ENCODE peak calls at places on chromosomes 2 and 18, in eight cellular contexts. B, I, C, A, V, H, K and S are unnamed samples.

GRCh38 chr2:34126279-34126678 is 527.2 kb upstream of the FAM98A start:
- DNase-seq in B (no peak), I (no peak), C (no peak), A (no peak), V (no peak), H (no peak), K (no peak), S (no peak)

GRCh38 chr2:113850687-113851086 is 39.2 kb upstream of the ACTR3 start:
- DNase-seq in B (no peak), I (no peak), C (no peak), A (no peak), V (no peak), H (no peak), K (no peak), S (no peak)

GRCh38 chr2:225399509-225399908 is at the start of gene NYAP2:
- DNase-seq in B (no peak), I (no peak), C (no peak), A (no peak), V (no peak), H (no peak), K (no peak), S (no peak)

GRCh38 chr2:99707592-99707991 is 217.8 kb upstream of the REV1 start:
- DNase-seq in B (no peak), I (no peak), C (peak), A (no peak), V (no peak), H (no peak), K (no peak), S (no peak)

GRCh38 chr2:176092270-176093144 is at the start of gene HOXD13:
- DNase-seq in B (no peak), I (no peak), C (no peak), A (no peak), V (no peak), H (no peak), K (peak), S (peak)

GRCh38 chr2:137947714-137948336 is 16.4 kb upstream of the HNMT start:
- DNase-seq in B (peak), I (peak), C (peak), A (no peak), V (peak), H (peak), K (no peak), S (peak)

GRCh38 chr18:41992066-41992465 is 37.0 kb downstream of the PIK3C3 start:
- DNase-seq in B (no peak), I (no peak), C (no peak), A (peak), V (no peak), H (no peak), K (no peak), S (no peak)

GRCh38 chr18:37259711-37260110 is 305.9 kb downstream of the CELF4 start:
- DNase-seq in B (no peak), I (no peak), C (no peak), A (no peak), V (no peak), H (no peak), K (no peak), S (no peak)

GRCh38 chr2:163123526-163123925 is 285.0 kb upstream of the KCNH7 start:
- DNase-seq in B (no peak), I (no peak), C (no peak), A (no peak), V (no peak), H (no peak), K (no peak), S (no peak)

GRCh38 chr2:201122276-201122675 is 6.3 kb downstream of the CFLAR start:
- DNase-seq in B (no peak), I (no peak), C (no peak), A (no peak), V (no peak), H (no peak), K (no peak), S (no peak)

GRCh38 chr2:150296795-150297546 is 190.5 kb downstream of the RND3 start:
- DNase-seq in B (no peak), I (no peak), C (peak), A (no peak), V (no peak), H (no peak), K (no peak), S (no peak)

GRCh38 chr2:100819365-100820345 is at the start of gene NPAS2:
- DNase-seq in B (no peak), I (peak), C (peak), A (no peak), V (peak), H (peak), K (peak), S (peak)

GRCh38 chr2:196101325-196101981 is 32.8 kb upstream of the DNAH7 start:
- DNase-seq in B (no peak), I (no peak), C (peak), A (peak), V (no peak), H (no peak), K (no peak), S (no peak)

GRCh38 chr2:225637199-225637598 is 237.7 kb downstream of the NYAP2 start:
- DNase-seq in B (no peak), I (no peak), C (no peak), A (no peak), V (no peak), H (no peak), K (no peak), S (no peak)

GRCh38 chr2:63692002-63692606 is 103.3 kb downstream of the MDH1 start:
- DNase-seq in B (no peak), I (peak), C (peak), A (no peak), V (no peak), H (no peak), K (no peak), S (no peak)

GRCh38 chr2:64474200-64474630 is 20.3 kb downstream of the LGALSL start:
- DNase-seq in B (no peak), I (no peak), C (no peak), A (peak), V (no peak), H (no peak), K (no peak), S (no peak)

GRCh38 chr2:219002395-219003266 is 9.4 kb upstream of the CRYBA2 start:
- DNase-seq in B (peak), I (no peak), C (no peak), A (no peak), V (peak), H (no peak), K (peak), S (no peak)

GRCh38 chr18:55317832-55318231 is 270.2 kb downstream of the TCF4 start:
- DNase-seq in B (no peak), I (no peak), C (no peak), A (no peak), V (no peak), H (no peak), K (no peak), S (no peak)

GRCh38 chr2:144370937-144371584 is 148.9 kb downstream of the ZEB2 start:
- DNase-seq in B (no peak), I (no peak), C (peak), A (no peak), V (no peak), H (no peak), K (no peak), S (no peak)

GRCh38 chr18:6370886-6371635 is 43.6 kb downstream of the L3MBTL4 start:
- DNase-seq in B (no peak), I (no peak), C (no peak), A (no peak), V (peak), H (no peak), K (peak), S (no peak)

GRCh38 chr18:6807504-6808257 is 78.2 kb downstream of the ARHGAP28 start:
- DNase-seq in B (no peak), I (no peak), C (no peak), A (no peak), V (no peak), H (no peak), K (no peak), S (no peak)

GRCh38 chr2:202932425-202933138 is 20.5 kb downstream of the CARF start:
- DNase-seq in B (no peak), I (no peak), C (peak), A (no peak), V (no peak), H (no peak), K (no peak), S (no peak)

GRCh38 chr2:88933980-88934379 is 242.5 kb downstream of the RPIA start:
- DNase-seq in B (no peak), I (no peak), C (no peak), A (no peak), V (no peak), H (no peak), K (no peak), S (no peak)

GRCh38 chr2:42239811-42240210 is 70.7 kb downstream of the EML4 start:
- DNase-seq in B (no peak), I (no peak), C (no peak), A (no peak), V (no peak), H (no peak), K (no peak), S (no peak)

GRCh38 chr2:102253753-102254150 is 57.6 kb upstream of the IL1RL1 start:
- DNase-seq in B (no peak), I (no peak), C (peak), A (no peak), V (no peak), H (no peak), K (no peak), S (no peak)

GRCh38 chr2:63553049-63553448 is 35.2 kb downstream of the WDPCP start:
- DNase-seq in B (no peak), I (no peak), C (no peak), A (no peak), V (no peak), H (no peak), K (no peak), S (no peak)

GRCh38 chr2:43486604-43487003 is 109.2 kb downstream of the THADA start:
- DNase-seq in B (no peak), I (peak), C (no peak), A (no peak), V (no peak), H (no peak), K (no peak), S (peak)

GRCh38 chr2:9440058-9440727 is 16.7 kb downstream of the CPSF3 start:
- DNase-seq in B (no peak), I (no peak), C (peak), A (no peak), V (no peak), H (no peak), K (no peak), S (no peak)

GRCh38 chr18:45554070-45554767 is 61.1 kb upstream of the SLC14A2 start:
- DNase-seq in B (no peak), I (no peak), C (no peak), A (no peak), V (peak), H (peak), K (no peak), S (no peak)

GRCh38 chr2:74471332-74472065 is 981 bp downstream of the MRPL53 start:
- DNase-seq in B (no peak), I (no peak), C (no peak), A (no peak), V (no peak), H (no peak), K (no peak), S (peak)

GRCh38 chr2:96962567-96963203 is 23.7 kb downstream of the FAM178B start:
- DNase-seq in B (peak), I (no peak), C (no peak), A (no peak), V (no peak), H (no peak), K (no peak), S (no peak)

GRCh38 chr18:13268035-13268700 is 49.6 kb downstream of the LDLRAD4 start:
- DNase-seq in B (no peak), I (no peak), C (peak), A (no peak), V (no peak), H (peak), K (no peak), S (no peak)

GRCh38 chr18:13264986-13265900 is 46.7 kb downstream of the LDLRAD4 start:
- DNase-seq in B (no peak), I (no peak), C (no peak), A (no peak), V (no peak), H (no peak), K (no peak), S (no peak)

GRCh38 chr18:13265901-13266207 is 47.3 kb downstream of the LDLRAD4 start:
- DNase-seq in B (no peak), I (no peak), C (no peak), A (no peak), V (no peak), H (no peak), K (no peak), S (no peak)

GRCh38 chr18:13267517-13267916 is 49.0 kb downstream of the LDLRAD4 start:
- DNase-seq in B (no peak), I (no peak), C (no peak), A (no peak), V (no peak), H (no peak), K (no peak), S (no peak)

DNA sequence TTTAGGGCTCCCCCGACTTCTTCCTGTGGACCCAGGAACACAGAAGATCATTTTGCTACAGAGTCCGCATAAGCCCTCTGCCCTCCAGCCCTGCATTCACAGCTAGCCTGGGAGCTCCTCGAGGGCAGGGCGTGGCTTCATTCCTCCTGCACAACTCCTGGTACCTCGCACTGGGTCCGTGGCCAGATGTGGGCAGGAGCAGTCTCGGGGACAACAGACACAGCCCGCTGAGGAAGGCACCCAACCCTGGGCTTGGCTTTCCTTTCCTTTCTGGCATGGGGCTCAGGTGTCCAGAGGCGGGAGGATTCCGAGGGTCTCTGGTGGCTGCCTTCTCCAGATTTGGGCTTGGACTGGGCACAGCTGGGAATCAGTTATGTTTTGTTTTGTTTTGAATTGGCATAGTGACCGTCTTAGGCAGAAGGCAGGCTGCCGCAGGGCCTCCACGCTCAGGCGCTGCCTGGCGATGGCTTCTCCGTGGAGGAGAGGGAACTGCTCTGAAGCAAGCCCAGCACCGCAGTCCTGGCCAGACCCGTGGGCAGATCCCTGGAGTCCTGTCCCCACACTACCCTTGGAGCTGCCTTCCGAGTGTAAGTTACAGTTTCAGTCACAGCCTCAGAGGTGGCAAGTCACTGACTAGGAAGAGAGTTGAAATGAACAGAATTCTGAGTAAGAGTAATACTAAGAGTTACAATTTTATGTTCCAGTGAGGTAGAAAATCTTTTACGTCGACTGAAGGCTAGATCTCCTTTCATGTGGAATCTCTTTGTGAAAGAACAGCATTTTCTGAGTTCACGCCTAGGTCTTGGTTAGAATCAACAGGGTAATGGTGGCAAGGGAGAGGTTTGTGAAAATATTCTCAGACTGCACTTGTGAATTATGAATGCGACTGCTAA is 47.9 kb downstream of the LDLRAD4 start:
- DNase-seq in B (no peak), I (no peak), C (no peak), A (no peak), V (peak), H (peak), K (no peak), S (peak)
- H3K4me3 ChIP-seq in B (peak), I (no peak), C (no peak), A (no peak), V (no peak), H (no peak), K (no peak), S (no peak)

GRCh38 chr2:129699781-129700573 is 279.5 kb upstream of the RAB6C start:
- DNase-seq in B (no peak), I (no peak), C (no peak), A (no peak), V (no peak), H (no peak), K (no peak), S (no peak)
- H3K4me3 ChIP-seq in B (no peak), I (no peak), C (no peak), A (no peak), V (no peak), H (no peak), K (no peak), S (no peak)

GRCh38 chr2:148875387-148876051 is 492 bp downstream of the KIF5C start:
- DNase-seq in B (no peak), I (no peak), C (no peak), A (peak), V (peak), H (no peak), K (no peak), S (no peak)

GRCh38 chr2:148876190-148876588 is 1.2 kb downstream of the KIF5C start:
- DNase-seq in B (no peak), I (no peak), C (no peak), A (peak), V (no peak), H (no peak), K (peak), S (no peak)

GRCh38 chr2:148877403-148877740 is 2.3 kb downstream of the KIF5C start:
- DNase-seq in B (no peak), I (no peak), C (no peak), A (no peak), V (no peak), H (no peak), K (no peak), S (no peak)

GRCh38 chr2:148874868-148875341 is at the start of gene KIF5C:
- DNase-seq in B (peak), I (peak), C (peak), A (peak), V (peak), H (peak), K (peak), S (peak)

GRCh38 chr2:148876589-148877402 is 1.8 kb downstream of the KIF5C start:
- DNase-seq in B (peak), I (no peak), C (no peak), A (peak), V (peak), H (no peak), K (peak), S (no peak)
- H3K4me3 ChIP-seq in B (peak), I (peak), C (no peak), A (no peak), V (peak), H (no peak), K (peak), S (no peak)

GRCh38 chr2:110674620-110675555 is 3.0 kb downstream of the BUB1 start:
- DNase-seq in B (peak), I (no peak), C (peak), A (peak), V (no peak), H (no peak), K (no peak), S (no peak)
- H3K4me3 ChIP-seq in B (no peak), I (no peak), C (no peak), A (peak), V (peak), H (no peak), K (no peak), S (no peak)

DNA sequence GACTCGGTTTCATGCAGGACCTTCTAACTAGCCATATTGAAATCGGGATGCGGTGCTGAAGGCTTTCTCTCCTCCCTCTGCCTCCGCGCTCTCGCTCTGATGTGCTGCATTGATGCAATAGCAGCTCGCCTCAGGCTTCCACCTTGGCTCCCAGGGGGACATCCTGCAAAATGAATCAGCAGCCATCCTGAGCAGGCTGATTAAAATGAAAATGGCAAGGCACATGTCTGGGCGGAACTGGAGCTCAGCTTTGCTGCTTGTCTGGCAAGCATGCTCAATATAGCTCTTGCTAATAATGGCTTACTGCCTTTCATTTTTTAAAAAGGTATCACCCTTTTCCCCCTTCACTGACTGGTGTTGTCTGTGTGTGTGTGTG is 818 bp upstream of the MYT1L start:
- DNase-seq in B (no peak), I (no peak), C (no peak), A (no peak), V (no peak), H (no peak), K (no peak), S (no peak)
- H3K4me3 ChIP-seq in B (no peak), I (no peak), C (no peak), A (no peak), V (no peak), H (no peak), K (no peak), S (no peak)

GRCh38 chr18:3593381-3593903 is 143.5 kb downstream of the TGIF1 start:
- DNase-seq in B (peak), I (peak), C (peak), A (no peak), V (peak), H (no peak), K (no peak), S (peak)

GRCh38 chr18:3596324-3597158 is 146.6 kb downstream of the TGIF1 start:
- DNase-seq in B (no peak), I (peak), C (peak), A (peak), V (peak), H (peak), K (no peak), S (peak)

GRCh38 chr18:3593904-3594759 is 144.2 kb downstream of the TGIF1 start:
- DNase-seq in B (peak), I (peak), C (peak), A (peak), V (peak), H (peak), K (no peak), S (peak)

GRCh38 chr18:3595282-3596273 is 145.6 kb downstream of the TGIF1 start:
- DNase-seq in B (no peak), I (peak), C (peak), A (peak), V (no peak), H (peak), K (no peak), S (no peak)

DNA sequence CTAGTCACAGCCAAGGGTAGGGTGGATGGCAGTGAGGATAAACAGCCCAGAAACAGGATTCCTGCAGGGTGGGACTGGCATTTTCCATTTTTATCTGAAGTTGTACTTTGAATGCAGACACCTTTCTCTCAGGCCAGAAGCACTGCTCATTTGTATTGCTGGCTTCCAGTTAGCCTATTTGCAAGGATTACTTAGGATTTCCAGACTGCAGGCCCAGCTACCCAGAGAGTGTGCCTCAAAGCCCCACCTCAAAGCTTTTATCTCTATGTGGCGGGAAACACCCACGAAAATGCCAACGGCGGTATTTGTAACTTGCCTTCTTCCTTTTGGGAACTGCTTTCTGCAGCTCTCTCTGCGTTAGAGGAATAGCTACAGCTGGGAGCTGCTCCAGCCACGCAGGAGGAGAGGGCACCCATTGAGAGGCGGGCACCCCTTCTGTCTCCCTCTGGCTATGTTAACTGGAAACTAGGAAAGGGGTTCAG is 144.8 kb downstream of the TGIF1 start:
- DNase-seq in B (no peak), I (peak), C (peak), A (no peak), V (peak), H (peak), K (no peak), S (no peak)
- H3K4me3 ChIP-seq in B (peak), I (peak), C (peak), A (peak), V (peak), H (peak), K (peak), S (peak)